ENCODE peak calls at places on chromosomes 11 and 22, in five cellular contexts. Y is posterior cingulate gyrus; G is ureter; L is stimulated activated CD4-positive, alpha-beta T cell treated with anti-CD3 and anti-CD28 coated beads, TNF-alpha, amount 100 ng/mL, for 24 hours; F is stimulated activated naive B cell treated with anti-CD40 and anti-IgM and Interleukin-4, amounts not matched to agents 10 μg/mL and 1 μg/mL and 100 μg/mL, for 72 hours. D is an unnamed sample.

GRCh38 chr11:26696330-26696729 is 25.5 kb downstream of the SLC5A12 start:
- DNase-seq in Y (no peak), G (no peak), L (no peak), F (no peak), D (no peak)

GRCh38 chr11:65381721-65382035 is 768 bp downstream of the SLC25A45 start:
- DNase-seq in Y (no peak), G (peak; percentile 91), L (no peak), F (peak; percentile 37), D (no peak)

GRCh38 chr22:30422481-30423295 is 2.9 kb upstream of the MTFP1 start:
- DNase-seq in Y (peak; percentile 84), G (peak; percentile 82), L (no peak), F (no peak), D (no peak)

GRCh38 chr11:84117394-84117793 is 831.2 kb upstream of the CCDC90B start:
- DNase-seq in Y (no peak), G (no peak), L (no peak), F (no peak), D (no peak)

GRCh38 chr11:119092880-119093665 is 8.4 kb downstream of the HMBS start:
- DNase-seq in Y (no peak), G (no peak), L (no peak), F (no peak), D (no peak)

GRCh38 chr11:3823303-3823702 is 14.9 kb downstream of the PGAP2 start:
- DNase-seq in Y (no peak), G (no peak), L (no peak), F (no peak), D (no peak)

GRCh38 chr11:8988329-8989234 is 15.2 kb downstream of the NRIP3 start:
- DNase-seq in Y (no peak), G (no peak), L (no peak), F (no peak), D (no peak)

GRCh38 chr11:7577883-7578242 is 64.1 kb downstream of the PPFIBP2 start:
- DNase-seq in Y (no peak), G (no peak), L (no peak), F (no peak), D (no peak)

GRCh38 chr11:128745296-128746183 is 51.7 kb downstream of the FLI1 start:
- DNase-seq in Y (no peak), G (no peak), L (no peak), F (no peak), D (no peak)

GRCh38 chr11:65114538-65115171 is 2.8 kb downstream of the ZNHIT2 start:
- DNase-seq in Y (peak; percentile 37), G (no peak), L (no peak), F (no peak), D (no peak)

GRCh38 chr11:12461516-12461915 is 84.1 kb downstream of the PARVA start:
- DNase-seq in Y (no peak), G (no peak), L (no peak), F (no peak), D (no peak)

GRCh38 chr11:95308512-95309035 is 77.6 kb upstream of the SESN3 start:
- DNase-seq in Y (no peak), G (no peak), L (no peak), F (no peak), D (no peak)

GRCh38 chr11:72642815-72643511 is 31.3 kb downstream of the PDE2A start:
- DNase-seq in Y (peak; percentile 89), G (no peak), L (peak; percentile 17), F (peak; percentile 46), D (peak; percentile 80)

GRCh38 chr11:127275771-127276170 is 275.2 kb upstream of the KIRREL3 start:
- DNase-seq in Y (no peak), G (no peak), L (no peak), F (no peak), D (no peak)

GRCh38 chr11:126450806-126451205 is 95.3 kb downstream of the ST3GAL4 start:
- DNase-seq in Y (no peak), G (no peak), L (no peak), F (no peak), D (no peak)

GRCh38 chr11:59787816-59788215 is 22.8 kb downstream of the MRPL16 start:
- DNase-seq in Y (peak; percentile 80), G (no peak), L (no peak), F (no peak), D (no peak)

GRCh38 chr11:126405906-126406305 is 50.4 kb downstream of the ST3GAL4 start:
- DNase-seq in Y (no peak), G (peak; percentile 63), L (no peak), F (no peak), D (no peak)

GRCh38 chr11:30487200-30487898 is 98.8 kb downstream of the MPPED2 start:
- DNase-seq in Y (peak; percentile 60), G (peak; percentile 61), L (no peak), F (no peak), D (no peak)

GRCh38 chr11:78010755-78011154 is 12.3 kb downstream of the KCTD14 start:
- DNase-seq in Y (no peak), G (no peak), L (no peak), F (no peak), D (no peak)

GRCh38 chr11:100625041-100625440 is 62.0 kb upstream of the ARHGAP42 start:
- DNase-seq in Y (no peak), G (no peak), L (no peak), F (no peak), D (no peak)

GRCh38 chr11:108775324-108775723 is 110.5 kb downstream of the DDX10 start:
- DNase-seq in Y (no peak), G (no peak), L (no peak), F (no peak), D (no peak)

GRCh38 chr11:109304159-109304558 is 117.8 kb upstream of the C11orf87 start:
- DNase-seq in Y (no peak), G (no peak), L (no peak), F (no peak), D (no peak)

GRCh38 chr22:42190274-42190673 is 59.7 kb upstream of the CYP2D6 start:
- DNase-seq in Y (no peak), G (no peak), L (no peak), F (no peak), D (no peak)

GRCh38 chr22:23306926-23307325 is 126.6 kb downstream of the BCR start:
- DNase-seq in Y (no peak), G (no peak), L (no peak), F (no peak), D (peak; percentile 43)

GRCh38 chr11:82732348-82732733 is 1.3 kb downstream of the FAM181B start:
- DNase-seq in Y (no peak), G (peak; percentile 55), L (no peak), F (no peak), D (no peak)

GRCh38 chr11:130571519-130571918 is 123.1 kb downstream of the ADAMTS15 start:
- DNase-seq in Y (no peak), G (peak; percentile 29), L (no peak), F (no peak), D (no peak)

GRCh38 chr11:129643031-129643721 is 172.5 kb upstream of the TMEM45B start:
- DNase-seq in Y (no peak), G (no peak), L (no peak), F (no peak), D (no peak)

GRCh38 chr11:113249491-113249763 is 65.0 kb upstream of the TTC12 start:
- DNase-seq in Y (peak; percentile 63), G (no peak), L (no peak), F (no peak), D (no peak)

GRCh38 chr11:19727246-19727645 is 14.6 kb downstream of the NAV2 start:
- DNase-seq in Y (no peak), G (no peak), L (no peak), F (no peak), D (no peak)